ENCODE peak calls at places on chromosomes 2 and 18, in five cellular contexts. S is colonic mucosa; N is CD8-positive, alpha-beta memory T cell; L is body of pancreas; G is astrocyte. W is an unnamed sample. For H3K4me1 and H3K36me3, the result is how much of the 10 kb centered on the place peaks cover.

GRCh38 chr2:33262097-33262496 is 214.4 kb upstream of the RASGRP3 start:
- DNase-seq in S (no peak), N (no peak), L (no peak), G (no peak), W (no peak)

GRCh38 chr2:157460897-157461296 is 17.0 kb upstream of the CYTIP start:
- DNase-seq in S (no peak), N (no peak), L (no peak), G (no peak), W (no peak)

GRCh38 chr2:134140251-134140661 is 113.6 kb upstream of the MGAT5 start:
- DNase-seq in S (peak), N (no peak), L (peak), G (no peak), W (no peak)

GRCh38 chr2:38502107-38502506 is 100.6 kb downstream of the HNRNPLL start:
- DNase-seq in S (no peak), N (no peak), L (no peak), G (no peak), W (no peak)

GRCh38 chr2:234483568-234484251 is 13.2 kb downstream of the ARL4C start:
- DNase-seq in S (peak), N (peak), L (no peak), G (no peak), W (peak)

GRCh38 chr2:179711375-179711774 is 150.0 kb downstream of the ZNF385B start:
- DNase-seq in S (no peak), N (no peak), L (no peak), G (no peak), W (no peak)

GRCh38 chr2:85779641-85780315 is 26.0 kb downstream of the ATOH8 start:
- DNase-seq in S (no peak), N (no peak), L (peak), G (no peak), W (no peak)

GRCh38 chr2:216665717-216666116 is 29.6 kb downstream of the IGFBP5 start:
- DNase-seq in S (no peak), N (no peak), L (no peak), G (no peak), W (no peak)

GRCh38 chr2:69499966-69500365 is 62.7 kb upstream of the NFU1 start:
- DNase-seq in S (no peak), N (no peak), L (no peak), G (no peak), W (no peak)

GRCh38 chr2:212539145-212539880 is 711 bp upstream of the ERBB4 start:
- DNase-seq in S (peak), N (no peak), L (peak), G (no peak), W (no peak)

GRCh38 chr2:145036421-145036901 is 516.5 kb upstream of the ZEB2 start:
- DNase-seq in S (no peak), N (no peak), L (no peak), G (peak), W (no peak)

GRCh38 chr2:174778479-174778962 is 14.2 kb upstream of the CHRNA1 start:
- DNase-seq in S (peak), N (peak), L (no peak), G (peak), W (peak)

GRCh38 chr2:25042321-25043240 is 705 bp downstream of the EFR3B start:
- DNase-seq in S (peak), N (peak), L (peak), G (peak), W (no peak)

DNA sequence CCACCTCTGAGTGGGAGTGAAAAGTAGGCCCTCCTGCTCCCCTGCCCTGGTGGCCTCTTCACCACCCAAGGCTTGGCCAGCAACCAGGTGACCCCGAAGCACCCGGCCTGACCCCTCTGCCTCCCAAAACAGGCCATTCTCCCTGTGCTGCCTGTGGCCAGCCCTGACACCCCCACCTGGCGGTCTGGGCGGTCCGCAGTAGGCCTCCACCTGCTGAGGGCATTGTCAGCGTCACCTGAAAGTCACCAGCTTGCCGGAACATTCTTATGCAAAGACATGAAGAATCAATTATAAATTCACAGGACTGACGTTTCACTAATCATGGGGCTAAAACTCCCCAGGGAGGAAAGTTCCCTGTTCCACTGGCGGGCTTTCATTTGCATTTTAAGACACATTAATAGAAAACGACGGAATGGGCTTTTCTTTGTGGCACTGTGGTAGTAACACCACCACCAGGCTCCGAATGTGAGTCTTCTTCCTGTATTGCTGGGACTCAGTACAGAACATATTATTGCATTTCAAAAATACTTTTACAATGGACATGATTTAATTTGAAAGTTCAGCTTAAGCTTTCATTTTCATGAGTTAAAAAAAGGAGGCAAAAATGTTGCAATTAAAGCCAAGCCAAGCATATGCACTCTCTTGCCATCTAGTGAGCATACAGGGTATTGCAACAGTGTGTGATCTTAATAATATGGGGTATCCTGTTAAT is 57.4 kb downstream of the ADI1 start:
- DNase-seq in S (no peak), N (no peak), L (no peak), G (peak), W (peak)
- H3K27ac ChIP-seq in S (no peak), N (no peak), L (no peak), G (no peak), W (no peak)

DNA sequence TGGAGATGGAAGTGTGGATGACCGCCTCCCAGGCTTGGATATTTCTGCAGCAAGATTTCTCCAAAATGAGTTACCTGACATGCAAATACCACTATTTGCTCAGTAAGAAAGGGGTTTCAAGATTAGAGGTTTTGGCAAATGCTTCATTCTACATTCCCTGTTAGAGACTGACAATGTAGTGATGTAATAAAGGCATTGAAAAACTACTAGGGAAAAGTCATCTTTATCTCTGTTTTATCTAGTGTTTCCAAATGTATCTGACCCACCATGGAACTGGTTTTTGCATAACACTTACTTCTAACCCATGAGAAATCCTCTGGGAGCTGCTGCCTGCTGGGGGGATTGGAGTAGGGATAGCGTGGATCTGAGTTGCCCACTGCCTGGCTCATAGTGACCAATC is 33.0 kb upstream of the NTSR2 start:
- DNase-seq in S (no peak), N (no peak), L (no peak), G (no peak), W (no peak)
- H3K4me1 ChIP-seq in S (under half), N (under half), L (under half), G (under half), W (under half)

DNA sequence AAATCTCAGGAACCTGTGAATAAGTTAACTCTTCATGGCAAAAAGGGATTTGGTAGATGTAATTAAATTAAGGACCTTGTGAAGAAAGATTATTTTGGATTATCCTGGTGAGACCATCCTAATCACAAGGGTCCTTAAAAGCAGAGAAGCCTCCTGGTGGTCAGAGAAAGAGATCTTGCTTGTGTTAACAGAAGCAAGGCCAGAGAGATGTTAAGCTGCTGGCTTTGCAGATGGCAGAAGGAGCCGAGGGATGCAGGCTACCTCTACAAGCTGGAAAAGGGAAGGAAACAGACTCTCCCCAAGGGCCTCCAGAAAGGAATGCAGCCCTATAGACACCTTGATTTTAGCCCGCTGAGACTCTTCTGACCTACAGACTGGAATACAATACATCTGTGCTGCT is 197.0 kb downstream of the STK39 start:
- DNase-seq in S (no peak), N (no peak), L (no peak), G (no peak), W (no peak)
- H3K36me3 ChIP-seq in S (under half), N (under half), L (under half), G (under half), W (under half)

GRCh38 chr18:49645196-49645595 is 83.3 kb downstream of the LIPG start:
- DNase-seq in S (no peak), N (no peak), L (no peak), G (no peak), W (no peak)

GRCh38 chr18:49648326-49648725 is 86.5 kb downstream of the LIPG start:
- DNase-seq in S (peak), N (no peak), L (no peak), G (no peak), W (no peak)

GRCh38 chr18:49646864-49647263 is 85.0 kb downstream of the LIPG start:
- DNase-seq in S (no peak), N (no peak), L (no peak), G (no peak), W (no peak)

GRCh38 chr18:49647496-49648168 is 85.8 kb downstream of the LIPG start:
- DNase-seq in S (peak), N (no peak), L (no peak), G (peak), W (no peak)

DNA sequence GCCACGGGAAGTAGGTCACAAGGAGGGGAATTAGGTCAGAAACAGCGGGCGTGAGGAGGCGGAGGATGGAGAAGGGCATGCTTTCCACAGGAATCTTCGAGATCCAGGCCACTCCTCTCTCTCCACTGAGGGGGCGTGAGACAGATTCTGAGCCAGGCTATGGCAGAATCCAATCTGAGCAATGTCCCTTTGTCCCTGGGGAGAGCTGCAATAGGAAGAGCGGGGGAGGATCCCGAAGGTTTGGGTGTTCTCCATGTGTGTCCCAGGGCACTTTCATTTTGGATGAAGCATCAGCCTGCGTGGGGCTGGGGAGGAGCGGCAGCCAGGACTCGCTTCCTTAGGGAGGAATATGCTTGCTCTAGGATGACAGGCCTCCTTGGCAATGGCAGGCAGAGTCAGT is 84.0 kb downstream of the LIPG start:
- DNase-seq in S (peak), N (no peak), L (peak), G (peak), W (no peak)
- H3K27ac ChIP-seq in S (no peak), N (no peak), L (no peak), G (no peak), W (no peak)

DNA sequence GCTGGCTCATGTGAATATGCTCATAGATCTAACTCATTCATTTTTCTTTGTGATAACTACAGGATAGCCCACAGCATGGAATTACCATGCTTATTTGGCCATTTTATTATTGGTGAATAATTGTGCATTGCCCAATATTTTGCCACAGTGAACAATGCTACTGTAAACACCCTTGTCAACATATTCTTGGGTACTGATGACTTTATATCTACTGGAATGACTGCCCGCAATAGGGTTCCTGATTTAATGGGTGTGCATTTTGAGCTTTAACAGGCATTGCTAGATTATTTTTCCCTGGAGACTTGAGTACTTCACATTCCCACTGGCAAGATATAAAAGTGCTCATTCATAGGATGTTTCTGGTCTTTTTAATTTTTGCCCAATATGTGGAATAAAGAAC is 42.7 kb upstream of the EVA1A start:
- DNase-seq in S (no peak), N (no peak), L (no peak), G (no peak), W (no peak)
- H3K4me1 ChIP-seq in S (under half), N (under half), L (under half), G (half or more), W (under half)

DNA sequence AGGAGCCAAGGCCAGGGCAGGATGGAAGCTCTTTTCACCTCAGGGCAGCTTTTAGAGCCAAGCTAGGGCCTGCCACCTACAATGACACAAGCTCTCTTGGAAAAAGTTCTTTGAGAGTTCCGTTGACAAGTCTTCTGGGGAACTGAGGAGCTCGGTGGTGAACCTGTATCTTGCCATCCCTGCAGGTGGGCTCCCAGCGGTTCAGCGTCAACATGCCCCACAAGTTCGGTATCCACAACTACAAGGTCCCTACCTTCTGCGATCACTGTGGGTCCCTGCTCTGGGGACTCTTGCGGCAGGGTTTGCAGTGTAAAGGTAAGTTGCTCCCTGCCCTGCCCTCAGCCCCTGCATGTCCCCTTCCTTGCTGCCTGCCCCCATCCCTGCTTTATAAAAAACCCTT is 312.8 kb upstream of the EPAS1 start:
- DNase-seq in S (no peak), N (no peak), L (no peak), G (no peak), W (no peak)
- H3K36me3 ChIP-seq in S (under half), N (under half), L (under half), G (under half), W (under half)

DNA sequence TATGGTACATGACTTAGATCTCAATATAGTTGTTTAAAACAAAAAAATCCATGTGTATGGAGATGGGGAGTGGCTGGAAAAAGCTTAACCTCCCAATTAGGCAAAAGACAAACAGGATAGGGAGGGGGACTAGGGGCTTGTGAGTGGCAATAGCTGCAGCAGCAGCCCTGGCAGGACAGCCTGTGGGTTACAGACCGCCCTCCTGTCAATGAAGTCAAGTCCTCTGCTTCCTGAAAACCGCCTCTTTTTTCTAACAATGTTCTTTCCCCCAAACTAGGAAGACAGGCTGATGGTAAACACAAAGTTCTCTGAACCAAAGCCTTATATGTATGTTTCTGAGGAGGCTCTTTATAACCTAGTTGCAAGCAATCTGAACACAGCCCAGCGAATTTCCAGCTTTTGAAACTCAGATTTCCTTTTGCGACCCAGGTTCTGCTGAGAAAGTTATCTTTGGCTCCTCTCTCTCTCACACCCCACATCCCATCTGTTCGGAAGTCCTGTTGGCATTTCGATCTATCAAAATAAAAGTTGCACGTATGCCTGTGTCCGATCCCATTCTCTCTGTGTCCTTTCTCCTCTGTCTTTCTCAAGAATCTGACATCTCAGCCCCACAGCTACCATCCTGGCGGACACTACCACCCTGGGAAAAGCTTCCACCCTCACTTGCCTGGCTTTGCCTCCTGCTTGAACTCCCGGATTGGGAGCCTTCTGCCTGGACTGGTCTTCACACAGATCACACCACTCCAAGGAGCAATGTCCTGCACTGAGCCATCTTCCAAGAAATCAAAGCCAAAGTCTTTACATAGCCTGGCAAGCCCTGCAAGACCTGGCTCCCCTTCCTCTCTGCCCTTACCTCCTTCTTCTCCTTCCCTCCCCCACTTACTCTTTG is 10.1 kb downstream of the ATP8B1 start:
- DNase-seq in S (no peak), N (no peak), L (no peak), G (no peak), W (no peak)
- H3K27ac ChIP-seq in S (peak), N (no peak), L (peak), G (peak), W (no peak)

DNA sequence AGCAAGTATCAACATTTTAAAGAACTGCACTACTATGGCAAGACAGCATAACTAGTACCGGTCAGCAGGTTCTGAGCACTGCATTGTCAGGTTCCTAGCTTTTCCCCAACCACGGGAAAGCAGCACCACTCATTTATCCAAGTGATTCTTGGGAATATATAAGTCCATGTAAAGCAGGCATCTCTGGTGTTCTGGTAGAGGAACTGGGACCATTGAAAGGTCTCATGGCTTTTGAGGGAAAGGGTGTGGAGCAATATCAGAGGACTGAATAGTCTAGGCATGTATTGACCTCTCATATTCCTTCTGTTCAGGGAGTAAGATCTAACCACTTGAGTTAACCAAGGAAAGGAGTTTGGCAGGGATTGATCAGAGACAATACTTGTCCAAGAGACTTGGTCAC is 6.1 kb upstream of the ICA1L start:
- DNase-seq in S (no peak), N (no peak), L (no peak), G (no peak), W (no peak)
- H3K4me1 ChIP-seq in S (under half), N (under half), L (under half), G (under half), W (under half)

GRCh38 chr2:98585386-98585785 is 22.9 kb downstream of the COA5 start:
- DNase-seq in S (no peak), N (no peak), L (no peak), G (no peak), W (no peak)
- H3K36me3 ChIP-seq in S (under half), N (under half), L (under half), G (under half), W (half or more)

GRCh38 chr2:237594514-237594871 is 4.0 kb upstream of the RAB17 start:
- DNase-seq in S (no peak), N (no peak), L (no peak), G (no peak), W (no peak)
- H3K27ac ChIP-seq in S (no peak), N (no peak), L (peak), G (no peak), W (no peak)